ENCODE peak calls at places on chromosome 4, in nine cellular contexts. L is fibroblast of the conjunctiva; B is NCI-H2081; Y is stimulated activated naive CD8-positive, alpha-beta T cell treated with anti-CD3 and anti-CD28 coated beads, Interleukin-15, amount 100 ng/mL, for 72 hours; E is amniotic stem cell; R is AG10803; J is left colon; X is GM12878; Q is Panc1. A is an unnamed sample.

GRCh38 chr4:1583051-1583785 is 100.9 kb downstream of the FAM53A start:
- DNase-seq in L (no peak), B (no peak), Y (no peak), E (no peak), R (no peak), J (peak; percentile 2), X (no peak), Q (no peak), A (no peak)

GRCh38 chr4:8289151-8289750 is 19.7 kb downstream of the HTRA3 start:
- DNase-seq in L (no peak), B (no peak), Y (no peak), E (no peak), R (no peak), J (no peak), X (no peak), Q (no peak), A (no peak)

GRCh38 chr4:108849611-108850406 is 87.0 kb upstream of the ETNPPL start:
- DNase-seq in L (peak; percentile 26), B (no peak), Y (no peak), E (peak; percentile 34), R (peak; percentile 73), J (no peak), X (peak; percentile 13), Q (no peak), A (no peak)

GRCh38 chr4:7714176-7714575 is 225.5 kb downstream of the AFAP1 start:
- DNase-seq in L (no peak), B (no peak), Y (no peak), E (no peak), R (no peak), J (no peak), X (no peak), Q (no peak), A (no peak)

GRCh38 chr4:88674565-88674964 is 23.1 kb downstream of the NAP1L5 start:
- DNase-seq in L (no peak), B (no peak), Y (no peak), E (no peak), R (no peak), J (no peak), X (no peak), Q (no peak), A (no peak)

GRCh38 chr4:108171541-108172230 is 3.0 kb upstream of the LEF1 start:
- DNase-seq in L (no peak), B (no peak), Y (peak; percentile 71), E (no peak), R (no peak), J (no peak), X (no peak), Q (no peak), A (peak; percentile 79)

GRCh38 chr4:57013529-57014120 is 34.9 kb downstream of the POLR2B start:
- DNase-seq in L (no peak), B (no peak), Y (no peak), E (no peak), R (no peak), J (no peak), X (no peak), Q (no peak), A (no peak)

GRCh38 chr4:77600521-77601451 is 4.8 kb upstream of the CXCL13 start:
- DNase-seq in L (peak; percentile 17), B (peak; percentile 17), Y (no peak), E (peak; percentile 9), R (peak; percentile 36), J (peak; percentile 17), X (no peak), Q (no peak), A (no peak)

GRCh38 chr4:137909910-137910309 is 332.2 kb downstream of the SLC7A11 start:
- DNase-seq in L (no peak), B (peak; percentile 46), Y (no peak), E (no peak), R (no peak), J (peak; percentile 3), X (no peak), Q (no peak), A (no peak)

GRCh38 chr4:167578906-167579305 is 344.6 kb upstream of the SPOCK3 start:
- DNase-seq in L (no peak), B (peak; percentile 7), Y (no peak), E (no peak), R (no peak), J (no peak), X (no peak), Q (no peak), A (no peak)

GRCh38 chr4:183333983-183334382 is 11.8 kb upstream of the CLDN24 start:
- DNase-seq in L (no peak), B (peak; percentile 33), Y (no peak), E (no peak), R (no peak), J (no peak), X (no peak), Q (no peak), A (no peak)

GRCh38 chr4:39658756-39659155 is 20.1 kb upstream of the SMIM14 start:
- DNase-seq in L (no peak), B (no peak), Y (no peak), E (no peak), R (no peak), J (no peak), X (no peak), Q (no peak), A (no peak)

GRCh38 chr4:37763831-37764230 is 62.7 kb upstream of the PGM2 start:
- DNase-seq in L (no peak), B (no peak), Y (no peak), E (no peak), R (no peak), J (no peak), X (no peak), Q (no peak), A (no peak)

GRCh38 chr4:70927502-70928139 is 25.5 kb downstream of the MOB1B start:
- DNase-seq in L (no peak), B (no peak), Y (peak; percentile 18), E (no peak), R (no peak), J (no peak), X (no peak), Q (no peak), A (no peak)

GRCh38 chr4:159101983-159102622 is 776 bp upstream of the RAPGEF2 start:
- DNase-seq in L (no peak), B (no peak), Y (no peak), E (no peak), R (no peak), J (peak; percentile 26), X (no peak), Q (no peak), A (no peak)

GRCh38 chr4:73868206-73869129 is 725 bp upstream of the CXCL1 start:
- DNase-seq in L (no peak), B (no peak), Y (no peak), E (no peak), R (no peak), J (no peak), X (no peak), Q (no peak), A (no peak)

GRCh38 chr4:132865922-132866321 is 283.2 kb upstream of the PCDH10 start:
- DNase-seq in L (no peak), B (no peak), Y (no peak), E (no peak), R (no peak), J (no peak), X (no peak), Q (no peak), A (no peak)

GRCh38 chr4:152166567-152166966 is 369.3 kb downstream of the FBXW7 start:
- DNase-seq in L (no peak), B (no peak), Y (no peak), E (no peak), R (no peak), J (no peak), X (no peak), Q (no peak), A (peak; percentile 58)

GRCh38 chr4:110733901-110734300 is 111.0 kb upstream of the PITX2 start:
- DNase-seq in L (no peak), B (no peak), Y (no peak), E (no peak), R (no peak), J (no peak), X (no peak), Q (no peak), A (no peak)

GRCh38 chr4:83639849-83640493 is 104.1 kb downstream of the GPAT3 start:
- DNase-seq in L (peak; percentile 62), B (peak; percentile 23), Y (peak; percentile 50), E (peak; percentile 73), R (peak; percentile 77), J (peak; percentile 50), X (peak; percentile 42), Q (peak; percentile 51), A (peak; percentile 53)

GRCh38 chr4:167119392-167119791 is 114.9 kb downstream of the SPOCK3 start:
- DNase-seq in L (no peak), B (no peak), Y (no peak), E (no peak), R (no peak), J (no peak), X (no peak), Q (no peak), A (no peak)

GRCh38 chr4:128177376-128177959 is 110.1 kb downstream of the PGRMC2 start:
- DNase-seq in L (no peak), B (no peak), Y (no peak), E (no peak), R (peak; percentile 11), J (no peak), X (no peak), Q (no peak), A (no peak)

GRCh38 chr4:118834960-118835895 is 698 bp downstream of the SEC24D start:
- DNase-seq in L (peak; percentile 57), B (peak; percentile 47), Y (peak; percentile 32), E (peak; percentile 84), R (peak; percentile 90), J (peak; percentile 65), X (peak; percentile 62), Q (peak; percentile 35), A (peak; percentile 55)

A was measured in ecto neural progenitor cell.